ENCODE peak calls at places on chromosomes 1 and 21, in four cellular contexts. X, L, S and H are unnamed samples. For H3K27me3, the result is how much of the 10 kb centered on the place peaks cover.

GRCh38 chr1:154730986-154731489 is 123.1 kb upstream of the ADAR start:
- DNase-seq in L (no peak), S (peak), X (no peak), H (no peak)

GRCh38 chr1:31586376-31587327 is 10.3 kb downstream of the TINAGL1 start:
- DNase-seq in L (no peak), S (no peak), X (no peak), H (no peak)

GRCh38 chr1:165949335-165950130 is 122.1 kb downstream of the UCK2 start:
- DNase-seq in L (no peak), S (no peak), X (no peak), H (no peak)

GRCh38 chr1:64136296-64136695 is 67.1 kb upstream of the UBE2U start:
- DNase-seq in X (no peak), S (no peak), L (no peak), H (no peak)

GRCh38 chr1:52727114-52727586 is 897 bp downstream of the ZYG11B start:
- DNase-seq in L (no peak), S (no peak), X (no peak), H (no peak)

GRCh38 chr21:45900034-45900868 is 81.3 kb upstream of the COL6A1 start:
- DNase-seq in S (no peak), L (peak), X (no peak), H (no peak)

GRCh38 chr21:42218836-42219605 is at the start of gene ABCG1:
- DNase-seq in X (no peak), S (no peak), L (peak), H (no peak)

GRCh38 chr1:41003640-41004220 is 17.8 kb downstream of the SLFNL1 start:
- DNase-seq in S (peak), X (peak), L (peak), H (peak)

GRCh38 chr1:183516725-183517124 is 44.4 kb downstream of the SMG7 start:
- DNase-seq in L (no peak), X (no peak), S (no peak), H (no peak)

GRCh38 chr1:37257646-37258045 is 216.7 kb upstream of the ZC3H12A start:
- DNase-seq in S (no peak), L (no peak), X (no peak), H (no peak)

DNA sequence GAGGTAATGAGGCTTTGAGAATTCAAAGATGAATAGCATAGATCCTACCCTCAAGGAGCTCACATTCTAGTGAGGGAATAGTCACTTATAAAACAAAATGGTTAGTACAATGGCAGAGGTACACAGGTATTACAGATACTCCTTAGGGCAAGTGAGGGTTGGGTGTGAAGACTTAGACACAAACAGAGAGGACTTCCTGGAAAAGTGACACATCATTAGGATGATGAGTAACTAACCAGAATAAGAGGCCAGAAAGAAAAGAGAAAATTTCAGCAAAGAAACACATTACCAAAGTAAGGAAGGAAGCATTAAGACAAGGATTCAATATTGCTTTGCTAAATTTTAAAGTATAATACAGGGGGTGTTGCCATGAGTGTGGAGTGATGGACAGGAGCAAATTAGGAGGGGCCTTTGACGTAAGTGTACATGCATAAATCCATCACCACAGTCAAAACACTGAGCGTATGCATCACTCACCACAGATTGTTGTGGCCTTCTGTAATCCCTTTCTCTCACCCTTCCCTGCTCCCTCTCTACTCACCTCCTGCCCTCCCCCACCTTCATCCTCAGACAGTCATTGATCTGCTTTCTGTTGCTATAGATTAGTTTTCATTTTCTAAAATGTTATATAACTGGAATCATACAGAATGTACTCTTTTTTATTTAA is 7.9 kb downstream of the CD53 start:
- DNase-seq in S (no peak), X (no peak), L (no peak), H (no peak)
- H3K27ac ChIP-seq in S (no peak), X (peak), L (no peak), H (no peak)

DNA sequence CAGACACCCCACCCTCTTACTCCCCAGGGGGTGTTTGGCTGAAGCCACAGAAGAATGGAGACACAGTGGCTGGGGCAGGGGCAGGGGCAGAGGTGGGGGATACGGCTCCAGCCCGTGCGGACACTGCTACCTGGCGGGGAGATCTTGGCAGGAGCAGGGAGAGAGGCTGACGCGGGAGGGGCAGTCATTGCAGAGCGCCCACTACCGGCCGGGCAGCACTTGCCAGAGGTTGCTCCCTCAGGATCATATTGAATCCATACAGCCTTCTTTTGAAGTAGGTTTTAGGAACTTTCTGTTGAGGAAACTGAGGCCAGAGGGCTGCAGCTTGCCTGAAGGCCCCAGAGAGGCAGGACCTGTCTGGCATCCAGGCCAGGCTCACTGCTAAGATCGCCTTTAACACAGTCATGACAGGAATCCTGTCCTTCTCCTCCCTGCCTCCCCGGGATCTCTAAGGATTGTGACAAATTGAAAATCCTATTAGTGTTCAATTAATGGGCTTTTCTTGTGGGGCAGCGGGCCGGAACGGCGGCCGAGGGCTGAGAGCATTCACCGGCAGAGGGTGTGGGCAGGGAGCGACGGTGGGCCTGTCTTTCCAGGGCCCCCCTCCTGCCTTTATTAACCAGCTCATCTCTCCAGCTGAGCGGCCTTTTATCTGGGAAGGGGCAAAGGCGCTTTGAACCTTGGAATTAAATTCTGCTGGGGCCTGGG is 65.5 kb upstream of the WNT4 start:
- DNase-seq in S (no peak), L (no peak), X (no peak), H (no peak)
- TF ChIP-seq CTCF in S (no peak), L (no peak), X (no peak), H (peak)

GRCh38 chr1:58786927-58787245 is 3.0 kb upstream of the JUN start:
- DNase-seq in L (no peak), S (no peak), X (no peak), H (no peak)
- H3K27me3 ChIP-seq in L (under half), S (under half), X (under half), H (under half)

DNA sequence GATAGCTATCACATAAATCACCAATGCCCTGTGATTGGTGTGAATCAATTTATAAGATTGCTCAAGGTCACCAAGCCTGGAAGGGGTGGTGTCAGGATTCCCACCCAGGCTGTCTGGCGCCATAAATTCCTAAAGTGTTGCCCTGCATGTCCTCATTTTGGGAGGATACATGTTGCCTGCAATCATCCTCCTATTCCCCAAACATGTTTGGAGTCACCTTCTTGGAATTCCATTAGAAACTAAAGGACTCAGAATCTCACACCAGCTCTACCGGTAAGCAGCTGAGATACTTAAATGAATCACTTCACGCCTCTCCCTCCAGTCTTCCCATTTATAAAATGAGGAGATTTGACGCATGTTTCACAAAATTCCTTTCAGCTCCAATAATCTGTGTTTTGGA is 54.1 kb upstream of the SLC45A1 start:
- DNase-seq in X (no peak), L (no peak), S (no peak), H (no peak)
- H3K27ac ChIP-seq in X (no peak), L (no peak), S (no peak), H (no peak)